ENCODE peak calls at places on chromosomes 11 and 22, in four cellular contexts. R is endodermal cell, W is stomach, A is sigmoid colon. B is an unnamed sample.

GRCh38 chr11:33475999-33476398 is 218.8 kb downstream of the HIPK3 start:
- DNase-seq in R (no peak), W (peak; percentile 29), A (no peak), B (no peak)

GRCh38 chr11:109894242-109894641 is 198.9 kb upstream of the ZC3H12C start:
- DNase-seq in R (no peak), W (no peak), A (no peak), B (no peak)

GRCh38 chr11:69403556-69404215 is 77.8 kb upstream of the LINC01488 start:
- DNase-seq in R (no peak), W (no peak), A (no peak), B (no peak)

GRCh38 chr11:123235117-123235686 is 40.2 kb upstream of the CLMP start:
- DNase-seq in R (peak; percentile 89), W (peak; percentile 44), A (peak; percentile 86), B (no peak)

GRCh38 chr11:110134120-110134519 is 40.9 kb downstream of the ZC3H12C start:
- DNase-seq in R (no peak), W (no peak), A (no peak), B (no peak)

GRCh38 chr11:126384449-126385070 is 29.1 kb downstream of the ST3GAL4 start:
- DNase-seq in R (no peak), W (no peak), A (no peak), B (peak; percentile 54)

GRCh38 chr11:12546122-12546521 is 128.1 kb upstream of the TEAD1 start:
- DNase-seq in R (no peak), W (no peak), A (no peak), B (no peak)

GRCh38 chr11:121063728-121064127 is 37.3 kb upstream of the TECTA start:
- DNase-seq in R (peak; percentile 42), W (no peak), A (no peak), B (no peak)

GRCh38 chr11:71279916-71280645 is 27.7 kb upstream of the SHANK2 start:
- DNase-seq in R (peak; percentile 85), W (peak; percentile 2), A (peak; percentile 40), B (no peak)

GRCh38 chr11:94638902-94639373 is 71.8 kb downstream of the PIWIL4 start:
- DNase-seq in R (no peak), W (no peak), A (no peak), B (no peak)

GRCh38 chr11:90120191-90120590 is 14.3 kb upstream of the NAALAD2 start:
- DNase-seq in R (no peak), W (no peak), A (no peak), B (no peak)

GRCh38 chr11:15806217-15806616 is 550.1 kb downstream of the SOX6 start:
- DNase-seq in R (no peak), W (no peak), A (no peak), B (no peak)

GRCh38 chr11:45104790-45105084 is 41.7 kb upstream of the PRDM11 start:
- DNase-seq in R (peak; percentile 31), W (no peak), A (no peak), B (no peak)

GRCh38 chr11:130999992-131000770 is 83.9 kb upstream of the SNX19 start:
- DNase-seq in R (no peak), W (no peak), A (no peak), B (no peak)

GRCh38 chr11:34034053-34034452 is 17.5 kb upstream of the CAPRIN1 start:
- DNase-seq in R (no peak), W (no peak), A (no peak), B (no peak)

GRCh38 chr22:42247596-42247995 is 22.9 kb downstream of the TCF20 start:
- DNase-seq in R (no peak), W (no peak), A (no peak), B (no peak)

GRCh38 chr11:46278387-46279173 is 1.1 kb downstream of the CREB3L1 start:
- DNase-seq in R (peak; percentile 91), W (peak; percentile 80), A (peak; percentile 74), B (no peak)

GRCh38 chr11:66845876-66846212 is 2.6 kb downstream of the RCE1 start:
- DNase-seq in R (peak; percentile 48), W (peak; percentile 21), A (peak; percentile 35), B (peak; percentile 27)

GRCh38 chr22:23401910-23402274 is 178.2 kb downstream of the IGLL1 start:
- DNase-seq in R (peak; percentile 48), W (no peak), A (no peak), B (peak; percentile 74)

GRCh38 chr22:23403720-23404688 is 176.1 kb downstream of the IGLL1 start:
- DNase-seq in R (peak; percentile 44), W (no peak), A (peak; percentile 53), B (peak; percentile 83)

GRCh38 chr22:23403152-23403719 is 176.9 kb downstream of the IGLL1 start:
- DNase-seq in R (no peak), W (no peak), A (peak; percentile 45), B (peak; percentile 60)

GRCh38 chr22:23401111-23401909 is 178.8 kb downstream of the IGLL1 start:
- DNase-seq in R (no peak), W (no peak), A (peak; percentile 56), B (peak; percentile 87)

GRCh38 chr22:23402275-23403151 is 177.6 kb downstream of the IGLL1 start:
- DNase-seq in R (peak; percentile 93), W (peak; percentile 75), A (peak; percentile 67), B (peak; percentile 76)
- TF ChIP-seq CTCF in R (peak; percentile 88), W (peak; percentile 56), A (no peak), B (peak; percentile 74)

DNA sequence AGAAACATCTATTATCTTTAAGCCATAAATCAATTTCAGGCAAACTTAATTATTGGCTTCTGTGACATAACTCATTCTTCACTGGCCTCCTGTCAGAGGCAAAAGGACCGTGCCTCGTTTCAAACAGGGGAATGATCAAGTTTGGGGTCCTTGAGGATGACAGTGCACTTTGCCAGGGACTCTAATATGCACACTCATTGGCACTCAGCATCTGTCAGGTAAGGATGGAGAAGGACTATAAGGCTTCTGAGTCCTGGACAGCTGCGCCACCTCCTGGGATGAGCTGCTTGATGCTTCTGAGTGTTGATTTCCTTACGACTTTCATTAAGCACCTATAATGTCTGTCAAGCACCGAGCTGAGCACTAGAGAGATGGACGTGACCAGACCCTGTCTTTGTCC is 20.2 kb downstream of the BPIFC start:
- DNase-seq in R (peak; percentile 63), W (no peak), A (no peak), B (no peak)
- TF ChIP-seq CTCF in R (peak; percentile 62), W (no peak), A (no peak), B (peak; percentile 56)

GRCh38 chr11:118358071-118358470 is 1.3 kb upstream of the UBE4A start:
- DNase-seq in R (no peak), W (no peak), A (no peak), B (no peak)

GRCh38 chr11:118349475-118349874 is 5.3 kb downstream of the CD3G start:
- DNase-seq in R (no peak), W (no peak), A (no peak), B (no peak)

DNA sequence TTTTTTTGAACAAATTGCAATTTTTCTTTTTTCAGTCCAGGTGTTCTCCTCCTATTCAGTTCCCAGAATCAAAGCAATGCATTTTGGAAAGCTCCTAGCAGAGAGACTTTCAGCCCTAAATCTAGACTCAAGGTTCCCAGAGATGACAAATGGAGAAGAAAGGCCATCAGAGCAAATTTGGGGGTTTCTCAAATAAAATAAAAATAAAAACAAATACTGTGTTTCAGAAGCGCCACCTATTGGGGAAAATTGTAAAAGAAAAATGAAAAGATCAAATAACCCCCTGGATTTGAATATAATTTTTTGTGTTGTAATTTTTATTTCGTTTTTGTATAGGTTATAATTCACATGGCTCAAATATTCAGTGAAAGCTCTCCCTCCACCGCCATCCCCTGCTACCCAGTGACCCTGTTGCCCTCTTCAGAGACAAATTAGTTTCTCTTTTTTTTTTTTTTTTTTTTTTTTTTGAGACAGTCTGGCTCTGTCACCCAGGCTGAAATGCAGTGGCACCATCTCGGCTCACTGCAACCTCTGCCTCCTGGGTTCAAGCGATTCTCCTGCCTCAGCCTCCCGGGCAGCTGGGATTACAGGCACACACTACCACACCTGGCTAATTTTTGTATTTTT is 6.2 kb upstream of the UBE4A start:
- DNase-seq in R (no peak), W (no peak), A (no peak), B (no peak)
- TF ChIP-seq CTCF in R (peak; percentile 77), W (peak; percentile 42), A (peak; percentile 21), B (peak; percentile 88)

DNA sequence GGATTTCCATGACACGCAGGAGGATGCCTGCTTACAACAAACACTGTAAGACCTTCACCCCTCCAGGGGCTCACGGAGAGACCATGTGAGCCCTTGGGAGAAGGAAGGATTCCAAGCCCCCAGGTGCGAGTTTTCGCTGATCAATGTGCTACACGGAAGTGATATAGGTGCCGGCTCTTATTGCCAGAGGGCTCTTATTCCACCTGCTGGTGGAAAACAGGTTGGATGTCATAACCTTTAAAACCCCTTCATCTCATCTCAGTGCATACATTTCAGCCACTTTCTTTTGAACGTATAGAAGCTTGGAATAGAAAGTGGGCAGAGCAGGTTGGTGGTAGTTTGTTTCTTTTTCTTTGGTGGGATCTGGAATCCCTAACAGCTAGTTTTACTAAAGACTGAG is 25.8 kb downstream of the LAYN start:
- DNase-seq in R (no peak), W (no peak), A (no peak), B (no peak)
- TF ChIP-seq CTCF in R (peak; percentile 59), W (no peak), A (no peak), B (no peak)

DNA sequence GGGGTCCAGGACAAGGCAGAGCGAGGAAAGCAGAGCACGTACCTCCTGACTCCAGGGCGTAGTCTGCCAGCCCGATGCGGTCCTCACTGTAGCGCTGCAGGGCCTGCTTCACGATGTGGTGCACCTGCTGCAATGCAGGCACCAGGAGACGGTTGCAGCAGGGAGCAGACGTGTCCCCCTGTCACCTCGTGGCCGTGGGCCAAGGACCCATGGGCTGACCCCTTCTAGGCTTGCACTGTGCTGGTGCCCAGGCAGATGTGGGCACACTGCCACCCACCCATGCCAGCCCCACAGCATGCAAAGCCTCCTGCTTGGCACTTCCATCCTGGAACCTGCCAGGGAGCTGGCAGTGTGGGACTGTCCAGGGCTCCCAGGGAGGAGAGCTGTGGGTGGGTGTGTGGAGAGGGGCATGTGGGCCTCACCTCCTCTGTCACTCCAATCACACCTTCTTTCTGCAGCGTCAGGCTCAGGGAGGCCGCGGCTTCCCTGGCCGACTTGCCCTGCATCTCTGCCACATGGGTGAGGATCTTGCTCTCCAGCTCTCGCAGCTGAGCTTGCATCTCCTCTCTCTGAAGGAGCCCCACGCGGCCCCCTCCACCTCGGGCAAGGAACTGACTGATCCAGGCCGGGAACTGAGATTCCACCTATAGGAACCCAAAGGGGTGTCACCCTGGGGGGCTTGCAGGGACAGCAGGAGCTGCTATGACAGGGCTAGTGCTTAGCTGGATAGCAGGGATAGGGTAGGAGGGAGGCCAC is 16.3 kb downstream of the SUN2 start:
- DNase-seq in R (no peak), W (no peak), A (no peak), B (no peak)
- TF ChIP-seq CTCF in R (no peak), W (no peak), A (no peak), B (no peak)

GRCh38 chr22:32205974-32206773 is 1.3 kb upstream of the RFPL2 start:
- DNase-seq in R (peak; percentile 80), W (no peak), A (no peak), B (no peak)

GRCh38 chr22:32204856-32205722 is at the start of gene RFPL2:
- DNase-seq in R (peak; percentile 94), W (no peak), A (no peak), B (no peak)

GRCh38 chr22:32207971-32208480 is 3.2 kb upstream of the RFPL2 start:
- DNase-seq in R (no peak), W (no peak), A (no peak), B (no peak)

GRCh38 chr22:32208681-32209080 is 3.8 kb upstream of the RFPL2 start:
- DNase-seq in R (no peak), W (no peak), A (no peak), B (no peak)

GRCh38 chr22:32206774-32207758 is 2.2 kb upstream of the RFPL2 start:
- DNase-seq in R (peak; percentile 86), W (peak; percentile 51), A (no peak), B (no peak)
- TF ChIP-seq CTCF in R (peak; percentile 72), W (peak; percentile 39), A (no peak), B (peak; percentile 69)

B was measured in chondrocyte.